ENCODE peak calls at places on chromosomes 4 and X, in six cellular contexts. D is neuronal stem cell, B is IMR-90, L is H9, Q is trophoblast cell, X is H1. K is an unnamed sample.

GRCh38 chrX:113260474-113260873 is 419.8 kb upstream of the AMOT start:
- DNase-seq in D (no peak), B (no peak), L (peak; percentile 41), Q (no peak), X (no peak), K (no peak)

GRCh38 chrX:41481264-41482109 is 34.3 kb downstream of the NYX start:
- DNase-seq in D (no peak), B (no peak), L (peak; percentile 76), Q (no peak), X (no peak), K (no peak)

GRCh38 chr4:828641-829271 is 2.8 kb upstream of the CPLX1 start:
- DNase-seq in D (no peak), B (no peak), L (peak; percentile 60), Q (no peak), X (no peak), K (no peak)

GRCh38 chrX:85309717-85310116 is 65.9 kb downstream of the ZNF711 start:
- DNase-seq in D (no peak), B (no peak), L (peak; percentile 26), Q (no peak), X (no peak), K (no peak)

GRCh38 chrX:22300130-22300529 is 27.4 kb downstream of the CBLL2 start:
- DNase-seq in D (no peak), B (peak; percentile 67), L (no peak), Q (no peak), X (no peak), K (peak; percentile 70)

GRCh38 chrX:114344756-114345155 is 239.1 kb upstream of the HTR2C start:
- DNase-seq in D (peak; percentile 17), B (peak; percentile 22), L (no peak), Q (no peak), X (no peak), K (peak; percentile 42)

GRCh38 chr4:7539659-7540058 is 104.9 kb upstream of the PSAPL1 start:
- DNase-seq in D (no peak), B (no peak), L (peak; percentile 82), Q (no peak), X (no peak), K (no peak)

GRCh38 chr4:100657187-100657586 is 139.4 kb upstream of the EMCN start:
- DNase-seq in D (no peak), B (no peak), L (no peak), Q (no peak), X (no peak), K (no peak)

GRCh38 chrX:102765794-102766193 is 45.3 kb downstream of the GPRASP3 start:
- DNase-seq in D (no peak), B (peak; percentile 68), L (no peak), Q (peak; percentile 5), X (no peak), K (peak; percentile 10)

GRCh38 chrX:17521871-17522693 is 147.1 kb downstream of the NHS start:
- DNase-seq in D (no peak), B (peak; percentile 45), L (peak; percentile 56), Q (no peak), X (no peak), K (no peak)

GRCh38 chrX:46953597-46953996 is 41.4 kb downstream of the JADE3 start:
- DNase-seq in D (peak; percentile 57), B (no peak), L (peak; percentile 28), Q (peak; percentile 55), X (no peak), K (peak; percentile 14)

GRCh38 chrX:45479835-45480422 is 279.3 kb upstream of the DIPK2B start:
- DNase-seq in D (no peak), B (peak; percentile 91), L (no peak), Q (peak; percentile 48), X (no peak), K (peak; percentile 82)

GRCh38 chr4:76213415-76214268 is at the start of gene SCARB2:
- DNase-seq in D (peak; percentile 78), B (peak; percentile 84), L (peak; percentile 83), Q (peak; percentile 87), X (no peak), K (peak; percentile 89)

GRCh38 chr4:130368668-130369067 is 1272.7 kb downstream of the C4orf33 start:
- DNase-seq in D (no peak), B (no peak), L (no peak), Q (no peak), X (no peak), K (no peak)

GRCh38 chr4:173014113-173014558 is 154.5 kb upstream of the GALNT7 start:
- DNase-seq in D (peak; percentile 54), B (peak; percentile 85), L (peak; percentile 86), Q (no peak), X (peak; percentile 47), K (peak; percentile 74)

GRCh38 chr4:8762356-8762755 is 109.3 kb downstream of the HMX1 start:
- DNase-seq in D (no peak), B (no peak), L (no peak), Q (no peak), X (no peak), K (no peak)

GRCh38 chrX:5236096-5236495 is 992.6 kb downstream of the NLGN4X start:
- DNase-seq in D (no peak), B (no peak), L (peak; percentile 49), Q (no peak), X (no peak), K (peak; percentile 50)

GRCh38 chrX:10175317-10175871 is 18.6 kb downstream of the CLCN4 start:
- DNase-seq in D (no peak), B (peak; percentile 77), L (no peak), Q (no peak), X (no peak), K (peak; percentile 88)

GRCh38 chr4:1714303-1715001 is 2.3 kb upstream of the SLBP start:
- DNase-seq in D (no peak), B (no peak), L (peak; percentile 67), Q (no peak), X (no peak), K (no peak)

GRCh38 chrX:14672611-14673172 is 143.4 kb downstream of the GLRA2 start:
- DNase-seq in D (no peak), B (no peak), L (no peak), Q (no peak), X (no peak), K (no peak)

GRCh38 chrX:14670819-14671218 is 141.5 kb downstream of the GLRA2 start:
- DNase-seq in D (no peak), B (no peak), L (no peak), Q (no peak), X (no peak), K (no peak)

GRCh38 chrX:14675500-14675899 is 146.2 kb downstream of the GLRA2 start:
- DNase-seq in D (no peak), B (no peak), L (no peak), Q (no peak), X (no peak), K (no peak)

GRCh38 chrX:14673764-14674163 is 144.4 kb downstream of the GLRA2 start:
- DNase-seq in D (no peak), B (peak; percentile 91), L (no peak), Q (peak; percentile 29), X (no peak), K (peak; percentile 89)

DNA sequence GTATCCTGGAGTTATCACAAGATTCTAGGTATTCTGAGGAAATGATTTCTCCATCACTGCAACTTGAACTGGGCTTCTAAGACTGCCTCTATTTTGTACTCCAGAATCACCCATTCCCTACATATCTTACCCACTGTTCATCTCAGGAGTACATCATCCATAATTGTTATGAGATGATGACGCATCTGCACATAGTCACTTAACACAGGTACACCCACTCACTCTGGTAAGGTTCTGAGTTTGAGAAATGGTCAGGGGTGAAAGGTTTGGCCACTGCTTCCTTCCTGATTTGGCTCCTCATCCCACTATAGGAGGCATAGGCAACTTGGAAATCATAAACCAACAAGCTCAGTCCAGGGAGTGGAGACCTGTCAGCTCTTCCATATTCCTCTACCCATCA is 143.9 kb downstream of the GLRA2 start:
- DNase-seq in D (no peak), B (peak; percentile 20), L (no peak), Q (no peak), X (no peak), K (no peak)
- H3K4me1 ChIP-seq in D (peaks cover 2% of the 10 kb centered on the region), B (peaks cover 2% of the 10 kb centered on the region), L (no peaks in the 10 kb centered on the region), Q (no peaks in the 10 kb centered on the region), X (no peaks in the 10 kb centered on the region), K (peaks cover 6% of the 10 kb centered on the region)

GRCh38 chr4:186131935-186132334 is 27.4 kb downstream of the FAM149A start:
- DNase-seq in D (no peak), B (no peak), L (no peak), Q (no peak), X (no peak), K (no peak)
- H3K14ac ChIP-seq in D (no peak overlapping the region), B (no peak overlapping the region), L (no peak overlapping the region), Q (no peak overlapping the region), X (no peak overlapping the region), K (no peak overlapping the region)

DNA sequence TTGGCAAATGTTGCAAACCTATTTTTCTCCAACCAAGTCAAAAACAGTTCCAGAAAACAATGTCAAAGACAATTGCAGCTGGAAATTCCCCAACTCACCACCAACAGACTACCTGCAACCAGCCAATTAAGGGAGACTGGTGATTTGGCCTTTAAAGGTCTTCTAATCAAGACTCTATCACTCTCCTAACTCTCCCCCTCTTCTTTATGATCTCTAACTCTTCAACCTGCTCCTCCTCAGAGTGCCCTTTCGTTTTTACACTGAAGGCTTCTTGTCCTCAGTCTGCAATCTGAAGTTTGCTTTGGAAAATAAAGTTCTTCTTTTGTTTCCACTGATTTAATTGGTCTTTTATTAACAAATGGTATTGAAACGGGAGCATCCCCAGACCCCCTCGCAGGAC is 203.9 kb downstream of the TECRL start:
- DNase-seq in D (no peak), B (no peak), L (no peak), Q (no peak), X (no peak), K (no peak)
- H3K4ac ChIP-seq in D (no peak overlapping the region), B (no peak overlapping the region), L (no peak overlapping the region), Q (no peak overlapping the region), X (no peak overlapping the region), K (no peak overlapping the region)

DNA sequence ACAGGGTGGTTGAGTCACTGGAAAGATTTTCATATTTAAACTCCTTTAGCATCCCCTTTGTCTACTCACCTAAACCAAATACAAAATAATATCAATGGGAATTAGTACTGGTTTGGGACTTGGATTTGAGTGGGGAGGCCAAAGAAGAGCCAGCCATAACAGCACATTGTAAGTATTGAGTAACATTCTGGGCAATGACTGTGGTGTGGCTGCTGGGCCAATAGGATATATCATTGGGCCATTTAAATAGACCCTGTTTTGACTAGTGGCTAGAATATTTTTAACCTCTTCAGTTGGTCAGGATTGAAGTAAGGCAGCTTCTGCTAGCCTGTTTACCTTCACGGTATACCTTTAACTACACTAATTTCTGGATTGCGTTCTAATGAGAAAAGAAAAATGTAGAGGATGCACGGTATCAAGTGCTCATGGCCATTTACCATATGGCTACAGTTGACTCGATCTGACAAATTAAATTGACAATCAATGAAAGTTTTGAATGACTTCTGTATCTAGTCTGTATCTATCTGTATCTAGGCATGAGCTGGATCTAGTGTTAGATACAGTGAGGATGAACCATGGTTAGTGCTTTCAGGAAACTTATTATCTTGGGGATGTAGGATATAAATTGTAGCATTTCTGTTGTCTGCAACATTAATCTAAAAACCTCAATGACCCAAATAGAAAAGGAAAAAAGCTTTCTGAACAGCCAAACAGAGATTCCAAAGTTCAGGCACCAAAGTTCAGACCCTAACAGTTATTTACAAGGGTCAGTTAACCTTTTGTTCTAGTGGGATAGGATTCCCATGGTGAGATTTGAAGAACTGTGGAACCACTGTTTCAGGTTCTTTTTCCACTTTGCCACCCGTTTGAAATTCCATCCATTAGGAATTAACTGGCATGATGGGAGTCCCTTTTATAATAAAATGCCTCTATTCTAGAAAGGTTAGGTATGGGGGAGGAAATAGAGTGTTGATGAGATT is 6.8 kb upstream of the ALB start:
- DNase-seq in D (peak; percentile 6), B (no peak), L (no peak), Q (no peak), X (no peak), K (no peak)
- H3K4me1 ChIP-seq in D (no peaks in the 10 kb centered on the region), B (no peaks in the 10 kb centered on the region), L (no peaks in the 10 kb centered on the region), Q (no peaks in the 10 kb centered on the region), X (no peaks in the 10 kb centered on the region), K (no peaks in the 10 kb centered on the region)

K was measured in mesenchymal stem cell.